ENCODE peak calls at places on chromosomes 4 and X, in seven cellular contexts. X is DMS 273 treated with DMSO at 0.1 percent for 48 hours; B is glomerular endothelial cell; N is COR-L47; K is activated CD8-positive, alpha-beta memory T cell treated with anti-CD3 and anti-CD28 coated beads for 24 hours; L is neural crest cell; E is glutamatergic neuron. J is an unnamed sample.
A peak's percentile ranks its signal among the peaks of the same experiment; 100 is the strongest.

GRCh38 chrX:14504960-14505538 is 24.3 kb upstream of the GLRA2 start:
- DNase-seq in X (no peak), B (no peak), N (no peak), K (no peak), L (no peak), E (no peak), J (no peak)

GRCh38 chr4:144734522-144734921 is 88.6 kb downstream of the HHIP start:
- DNase-seq in X (no peak), B (no peak), N (no peak), K (no peak), L (no peak), E (peak; percentile 16), J (no peak)

GRCh38 chr4:98851806-98852205 is 77.1 kb downstream of the EIF4E start:
- DNase-seq in X (no peak), B (no peak), N (no peak), K (no peak), L (no peak), E (no peak), J (no peak)

GRCh38 chr4:185104733-185105132 is 38.3 kb upstream of the SLC25A4 start:
- DNase-seq in X (no peak), B (no peak), N (no peak), K (no peak), L (no peak), E (no peak), J (no peak)

GRCh38 chr4:24771241-24771640 is 24.1 kb upstream of the SOD3 start:
- DNase-seq in X (no peak), B (no peak), N (no peak), K (no peak), L (no peak), E (no peak), J (no peak)

GRCh38 chr4:140112576-140112975 is 41.4 kb downstream of the MAML3 start:
- DNase-seq in X (no peak), B (no peak), N (no peak), K (no peak), L (no peak), E (no peak), J (no peak)

GRCh38 chrX:44733931-44734330 is 109.9 kb upstream of the DUSP21 start:
- DNase-seq in X (no peak), B (no peak), N (no peak), K (no peak), L (no peak), E (no peak), J (no peak)

GRCh38 chr4:150297861-150298474 is 219.7 kb downstream of the DCLK2 start:
- DNase-seq in X (no peak), B (no peak), N (peak; percentile 65), K (no peak), L (peak; percentile 31), E (peak; percentile 36), J (peak; percentile 68)

GRCh38 chr4:8269535-8270417 is at the start of gene HTRA3:
- DNase-seq in X (no peak), B (no peak), N (peak; percentile 35), K (no peak), L (peak; percentile 45), E (no peak), J (no peak)

GRCh38 chr4:15516494-15516893 is 46.8 kb downstream of the CC2D2A start:
- DNase-seq in X (no peak), B (no peak), N (no peak), K (no peak), L (no peak), E (no peak), J (no peak)

GRCh38 chr4:47349323-47349722 is 114.2 kb downstream of the COMMD8 start:
- DNase-seq in X (no peak), B (no peak), N (no peak), K (no peak), L (no peak), E (no peak), J (no peak)

GRCh38 chr4:138035781-138036258 is 206.3 kb downstream of the SLC7A11 start:
- DNase-seq in X (peak; percentile 0), B (no peak), N (peak; percentile 47), K (no peak), L (no peak), E (no peak), J (peak; percentile 11)

GRCh38 chrX:39837688-39838087 is 260.1 kb downstream of the BCOR start:
- DNase-seq in X (no peak), B (no peak), N (no peak), K (no peak), L (no peak), E (no peak), J (no peak)

J was measured in BE2C.